ENCODE peak calls at places on chromosomes 16 and 17, in seven cellular contexts. X is fibroblast of lung, H is AG09309, W is AG09319, I is neural crest cell, L is RWPE1, E is sigmoid colon. G is an unnamed sample.

GRCh38 chr16:66635406-66635805 is 30.9 kb downstream of the CMTM3 start:
- DNase-seq in X (no peak), H (no peak), W (no peak), I (no peak), L (no peak), E (no peak), G (no peak)

GRCh38 chr17:45784583-45785372 is 658 bp downstream of the CRHR1 start:
- DNase-seq in X (peak), H (no peak), W (no peak), I (peak), L (no peak), E (no peak), G (peak)

GRCh38 chr16:14303654-14304394 is 232.7 kb downstream of the MRTFB start:
- DNase-seq in X (no peak), H (no peak), W (no peak), I (no peak), L (no peak), E (no peak), G (no peak)

GRCh38 chr17:15157051-15157450 is 108.1 kb downstream of the PMP22 start:
- DNase-seq in X (peak), H (no peak), W (no peak), I (no peak), L (no peak), E (no peak), G (no peak)

GRCh38 chr16:47492428-47493357 is 31.6 kb downstream of the PHKB start:
- DNase-seq in X (no peak), H (no peak), W (no peak), I (no peak), L (no peak), E (peak), G (no peak)

GRCh38 chr17:60102632-60103047 is 23.9 kb upstream of the HEATR6 start:
- DNase-seq in X (peak), H (no peak), W (no peak), I (no peak), L (no peak), E (no peak), G (no peak)

GRCh38 chr17:82008258-82008940 is 14.3 kb downstream of the CENPX start:
- DNase-seq in X (no peak), H (no peak), W (no peak), I (no peak), L (no peak), E (no peak), G (no peak)

GRCh38 chr17:15273141-15273793 is 8.1 kb upstream of the PMP22 start:
- DNase-seq in X (peak), H (peak), W (no peak), I (no peak), L (no peak), E (no peak), G (no peak)

GRCh38 chr17:68498479-68499326 is 13.5 kb upstream of the PRKAR1A start:
- DNase-seq in X (no peak), H (no peak), W (no peak), I (no peak), L (no peak), E (no peak), G (no peak)

GRCh38 chr16:16071631-16072244 is 122.3 kb downstream of the ABCC1 start:
- DNase-seq in X (peak), H (no peak), W (no peak), I (no peak), L (no peak), E (no peak), G (no peak)

GRCh38 chr17:16428098-16428882 is 12.9 kb downstream of the TRPV2 start:
- DNase-seq in X (no peak), H (no peak), W (no peak), I (peak), L (no peak), E (no peak), G (peak)

GRCh38 chr16:88993946-88994600 is 17.1 kb upstream of the CBFA2T3 start:
- DNase-seq in X (no peak), H (no peak), W (no peak), I (no peak), L (no peak), E (no peak), G (no peak)

GRCh38 chr17:50785942-50786570 is 18.7 kb upstream of the ANKRD40CL start:
- DNase-seq in X (peak), H (peak), W (peak), I (no peak), L (no peak), E (no peak), G (no peak)

GRCh38 chr16:19104591-19104990 is 9.2 kb upstream of the ITPRIPL2 start:
- DNase-seq in X (no peak), H (no peak), W (no peak), I (no peak), L (no peak), E (no peak), G (no peak)

GRCh38 chr17:27776882-27777624 is 23.3 kb downstream of the NOS2 start:
- DNase-seq in X (no peak), H (no peak), W (no peak), I (no peak), L (no peak), E (no peak), G (no peak)

GRCh38 chr17:20896153-20896649 is 146.6 kb downstream of the USP22 start:
- DNase-seq in X (no peak), H (no peak), W (no peak), I (no peak), L (no peak), E (peak), G (no peak)

GRCh38 chr16:16052916-16053315 is 103.5 kb downstream of the ABCC1 start:
- DNase-seq in X (peak), H (no peak), W (no peak), I (no peak), L (no peak), E (no peak), G (no peak)

GRCh38 chr17:5800646-5801045 is 216.3 kb upstream of the NLRP1 start:
- DNase-seq in X (no peak), H (no peak), W (no peak), I (no peak), L (no peak), E (no peak), G (no peak)

GRCh38 chr16:80174416-80174815 is 366.4 kb upstream of the DYNLRB2 start:
- DNase-seq in X (peak), H (peak), W (peak), I (no peak), L (peak), E (no peak), G (no peak)

GRCh38 chr16:81243927-81244326 is 5.4 kb downstream of the BCO1 start:
- DNase-seq in X (no peak), H (no peak), W (no peak), I (no peak), L (no peak), E (no peak), G (no peak)

GRCh38 chr17:81342700-81343070 is 47.6 kb upstream of the SLC38A10 start:
- DNase-seq in X (peak), H (no peak), W (no peak), I (no peak), L (no peak), E (peak), G (no peak)

GRCh38 chr17:63998050-63998720 is at the start of gene PRR29:
- DNase-seq in X (peak), H (no peak), W (no peak), I (peak), L (peak), E (peak), G (peak)

GRCh38 chr17:50883850-50884291 is 17.7 kb upstream of the TOB1 start:
- DNase-seq in X (no peak), H (no peak), W (no peak), I (no peak), L (no peak), E (no peak), G (peak)

GRCh38 chr16:88807142-88807625 is 3.6 kb downstream of the CDT1 start:
- DNase-seq in X (no peak), H (no peak), W (no peak), I (no peak), L (no peak), E (no peak), G (no peak)

GRCh38 chr17:79760197-79760906 is 17.6 kb upstream of the CBX2 start:
- DNase-seq in X (no peak), H (no peak), W (no peak), I (no peak), L (no peak), E (no peak), G (no peak)

GRCh38 chr16:59164461-59164860 is 430.3 kb upstream of the GOT2 start:
- DNase-seq in X (peak), H (no peak), W (no peak), I (peak), L (peak), E (no peak), G (no peak)

GRCh38 chr16:88810868-88811599 is 694 bp downstream of the APRT start:
- DNase-seq in X (peak), H (no peak), W (no peak), I (peak), L (peak), E (peak), G (peak)

GRCh38 chr17:19307521-19307920 is 55.0 kb downstream of the B9D1 start:
- DNase-seq in X (no peak), H (no peak), W (no peak), I (no peak), L (no peak), E (peak), G (no peak)

GRCh38 chr16:70018254-70018653 is 67.1 kb downstream of the CLEC18A start:
- DNase-seq in X (peak), H (no peak), W (no peak), I (no peak), L (no peak), E (no peak), G (peak)

GRCh38 chr17:82103588-82104451 is 5.8 kb upstream of the FASN start:
- DNase-seq in X (no peak), H (no peak), W (no peak), I (peak), L (peak), E (peak), G (peak)

GRCh38 chr17:38587956-38588771 is 17.6 kb downstream of the SRCIN1 start:
- DNase-seq in X (no peak), H (no peak), W (no peak), I (no peak), L (no peak), E (no peak), G (no peak)

GRCh38 chr16:35731341-35732040 is 2272.1 kb downstream of the TP53TG3F start:
- DNase-seq in X (no peak), H (no peak), W (no peak), I (no peak), L (no peak), E (no peak), G (no peak)

GRCh38 chr16:81767987-81768592 is 11.0 kb upstream of the PLCG2 start:
- DNase-seq in X (no peak), H (no peak), W (no peak), I (no peak), L (no peak), E (no peak), G (peak)

GRCh38 chr16:87457051-87457611 is 35.7 kb downstream of the ZCCHC14 start:
- DNase-seq in X (peak), H (no peak), W (no peak), I (no peak), L (peak), E (no peak), G (peak)

GRCh38 chr16:69909760-69910159 is 41.4 kb upstream of the CLEC18A start:
- DNase-seq in X (no peak), H (no peak), W (no peak), I (no peak), L (no peak), E (no peak), G (no peak)

GRCh38 chr16:69906838-69907301 is 44.3 kb upstream of the CLEC18A start:
- DNase-seq in X (peak), H (peak), W (peak), I (no peak), L (no peak), E (no peak), G (no peak)

GRCh38 chr17:49992191-49992932 is 2.7 kb downstream of the DLX3 start:
- DNase-seq in X (no peak), H (no peak), W (no peak), I (no peak), L (no peak), E (no peak), G (no peak)

GRCh38 chr16:11757671-11758545 is 15.3 kb upstream of the TXNDC11 start:
- DNase-seq in X (peak), H (no peak), W (no peak), I (no peak), L (no peak), E (no peak), G (peak)

GRCh38 chr16:83772806-83773205 is 35.0 kb upstream of the HSBP1 start:
- DNase-seq in X (no peak), H (no peak), W (no peak), I (no peak), L (no peak), E (no peak), G (no peak)

DNA sequence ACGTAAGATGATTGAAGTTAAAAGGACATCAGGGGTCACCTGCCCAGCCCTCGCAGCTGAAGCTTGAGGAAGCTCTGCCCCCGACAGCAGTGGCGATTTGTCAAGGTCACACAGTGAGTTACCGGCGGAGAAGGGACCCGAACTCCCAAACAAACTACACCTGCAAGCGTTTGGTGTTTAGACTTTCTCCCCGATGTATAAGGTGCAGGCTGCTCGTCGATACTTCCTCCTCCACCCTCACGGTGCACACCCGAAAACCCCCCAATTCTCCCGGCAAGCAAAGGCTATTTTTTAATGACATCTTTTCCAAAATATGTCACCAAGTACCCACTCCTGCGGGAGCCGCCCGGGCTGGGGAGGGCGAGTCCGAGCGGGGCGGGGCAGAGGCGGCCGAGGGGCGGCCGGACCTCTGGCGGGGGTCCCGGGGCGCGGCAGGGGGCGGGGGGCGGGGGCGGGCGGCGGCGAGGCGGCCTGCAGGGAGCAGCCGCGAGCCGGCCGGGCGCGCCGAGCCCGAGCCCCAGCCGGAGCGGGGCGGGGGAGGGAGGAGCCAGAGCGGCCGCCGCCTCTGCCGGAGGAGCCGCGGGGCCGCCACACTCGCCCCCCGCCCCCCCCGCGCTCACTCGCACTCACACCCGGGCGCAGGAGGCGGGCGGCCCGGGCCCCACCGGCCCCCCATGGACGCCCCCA is at the start of gene THRA:
- DNase-seq in X (no peak), H (no peak), W (no peak), I (peak), L (peak), E (peak), G (peak)
- TF ChIP-seq CTCF in X (no peak), H (peak), W (no peak), I (no peak), L (peak), E (peak), G (no peak)

DNA sequence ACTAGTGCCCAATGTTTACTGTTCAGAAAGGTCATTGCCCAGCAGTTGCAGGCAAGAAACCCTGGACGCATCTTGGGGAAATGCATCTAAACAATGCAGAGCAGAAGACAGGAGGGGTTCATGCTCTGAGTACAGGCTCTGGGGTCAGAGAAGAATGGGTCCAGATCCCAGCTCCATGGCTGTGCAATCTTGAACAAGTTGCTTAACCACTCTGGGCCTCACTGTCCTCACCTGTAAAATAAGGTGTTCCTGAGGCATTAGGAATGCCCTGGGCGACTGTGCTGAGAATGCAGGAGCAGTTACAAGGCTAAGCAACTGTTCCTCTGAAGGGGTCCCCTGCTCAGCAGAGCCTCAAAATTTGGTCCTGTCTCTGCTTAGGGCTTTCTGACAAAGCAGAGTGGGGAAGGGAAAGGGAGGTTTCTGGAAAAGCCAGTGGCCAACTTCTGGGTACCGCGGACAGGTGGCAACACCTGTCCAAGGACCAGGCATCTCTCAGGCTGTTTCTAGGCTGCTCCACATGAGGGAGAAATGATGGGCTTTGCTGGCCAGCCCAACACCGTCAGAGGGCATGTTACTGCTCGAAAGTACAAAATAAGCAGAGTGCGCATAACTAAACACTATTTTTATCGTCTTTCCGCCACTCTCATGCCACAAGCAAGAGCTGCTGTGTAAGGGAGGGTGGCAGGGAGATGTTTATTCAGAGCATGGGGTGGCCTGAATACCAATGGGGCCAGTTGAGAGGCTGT is 176.8 kb downstream of the XYLT1 start:
- DNase-seq in X (no peak), H (no peak), W (no peak), I (no peak), L (no peak), E (no peak), G (no peak)
- TF ChIP-seq CTCF in X (no peak), H (no peak), W (no peak), I (no peak), L (no peak), E (no peak), G (no peak)

GRCh38 chr16:84907575-84907974 is 87.8 kb downstream of the CRISPLD2 start:
- DNase-seq in X (peak), H (peak), W (no peak), I (no peak), L (no peak), E (peak), G (no peak)
- TF ChIP-seq CTCF in X (no peak), H (no peak), W (no peak), I (no peak), L (no peak), E (no peak), G (no peak)

DNA sequence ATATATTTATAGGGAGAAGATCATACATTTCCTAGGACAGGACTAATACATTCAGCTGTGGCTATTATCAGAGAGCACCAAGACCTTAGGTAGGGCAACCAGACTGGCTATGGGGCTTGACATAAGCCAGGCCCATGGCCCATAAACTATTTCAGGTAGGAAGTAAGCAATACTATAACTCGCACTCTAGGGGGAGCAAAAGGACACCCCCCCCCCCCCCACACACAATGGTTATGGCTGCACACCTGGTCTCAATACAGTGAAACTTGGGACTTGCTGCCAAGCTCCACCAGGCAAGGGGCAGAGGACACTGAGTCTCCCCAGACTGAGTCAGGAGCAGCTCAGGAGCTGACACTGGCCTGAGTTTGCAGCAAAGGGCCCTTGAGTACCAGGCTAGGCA is 348.9 kb upstream of the ASIC2 start:
- DNase-seq in X (no peak), H (no peak), W (no peak), I (no peak), L (peak), E (no peak), G (no peak)
- TF ChIP-seq CTCF in X (no peak), H (no peak), W (no peak), I (no peak), L (no peak), E (no peak), G (no peak)

DNA sequence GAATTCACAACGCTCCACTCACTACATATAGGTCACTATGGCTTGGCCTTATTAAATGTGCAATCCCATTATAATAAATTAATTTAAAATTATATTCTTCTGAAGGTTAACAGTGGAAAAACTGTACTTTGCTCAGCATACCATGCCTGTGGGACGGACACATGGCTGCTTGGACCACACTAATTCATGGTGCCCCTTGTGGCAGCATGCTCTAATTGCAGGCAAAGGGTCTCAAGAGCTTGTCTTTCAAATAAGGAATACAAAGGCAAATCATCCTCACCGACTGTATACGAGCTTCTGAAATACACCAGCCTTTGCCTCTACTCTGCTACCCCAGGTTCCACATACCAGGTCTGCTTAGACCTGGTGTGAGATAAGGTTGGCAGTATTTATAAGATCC is 11.7 kb downstream of the SMPD3 start:
- DNase-seq in X (no peak), H (no peak), W (no peak), I (no peak), L (no peak), E (no peak), G (no peak)
- TF ChIP-seq CTCF in X (peak), H (peak), W (no peak), I (peak), L (no peak), E (no peak), G (peak)